ENCODE peak calls at places on chromosomes 4 and X, in eight cellular contexts. F is NCI-H2107; M is T-cell; D is activated T-helper 1 cell treated with anti-CD3 and anti-CD28 coated beads, Interleukin-12 subunit alpha, Interleukin-12 subunit beta, Interleukin-2, Interleukin-4 antibody, amounts not matched to agents 30 ng/mL and 10 ng/mL and 1 ng/mL, durations not matched to agents 14 hours and 24 hours and 36 hours; N is KG1; L is stromal cell of bone marrow; U is mammary epithelial cell; B is NAMALWA. E is an unnamed sample.

GRCh38 chr4:30828290-30828926 is 108.2 kb downstream of the PCDH7 start:
- DNase-seq in F (no peak), M (no peak), D (no peak), N (no peak), L (no peak), U (peak; percentile 67), B (no peak), E (no peak)

GRCh38 chrX:44343412-44343942 is at the start of gene EFHC2:
- DNase-seq in F (no peak), M (peak; percentile 45), D (peak; percentile 17), N (no peak), L (peak; percentile 8), U (no peak), B (peak; percentile 6), E (peak; percentile 17)

GRCh38 chr4:54276633-54277426 is 47.7 kb downstream of the PDGFRA start:
- DNase-seq in F (no peak), M (no peak), D (no peak), N (no peak), L (no peak), U (peak; percentile 16), B (no peak), E (no peak)

GRCh38 chrX:2608638-2609430 is 82.3 kb upstream of the CD99 start:
- DNase-seq in F (no peak), M (peak; percentile 81), D (peak; percentile 89), N (no peak), L (peak; percentile 56), U (peak; percentile 84), B (peak; percentile 75), E (peak; percentile 82)

GRCh38 chrX:151510203-151510602 is 53.3 kb upstream of the PASD1 start:
- DNase-seq in F (no peak), M (no peak), D (no peak), N (no peak), L (no peak), U (no peak), B (no peak), E (no peak)

GRCh38 chrX:39859991-39860861 is 237.5 kb downstream of the BCOR start:
- DNase-seq in F (no peak), M (peak; percentile 22), D (peak; percentile 79), N (no peak), L (no peak), U (peak; percentile 57), B (peak; percentile 78), E (peak; percentile 78)

GRCh38 chr4:8871417-8872401 is at the start of gene HMX1:
- DNase-seq in F (no peak), M (no peak), D (no peak), N (no peak), L (no peak), U (no peak), B (no peak), E (no peak)

GRCh38 chrX:22246620-22247019 is 26.1 kb upstream of the CBLL2 start:
- DNase-seq in F (no peak), M (no peak), D (no peak), N (no peak), L (no peak), U (peak; percentile 90), B (no peak), E (no peak)

GRCh38 chr4:7034262-7035081 is 8.7 kb upstream of the TADA2B start:
- DNase-seq in F (no peak), M (no peak), D (no peak), N (no peak), L (no peak), U (peak; percentile 9), B (no peak), E (no peak)

GRCh38 chrX:45756562-45756961 is 555.9 kb upstream of the DIPK2B start:
- DNase-seq in F (peak; percentile 8), M (no peak), D (no peak), N (no peak), L (no peak), U (no peak), B (no peak), E (no peak)

GRCh38 chr4:183078634-183079033 is 20.4 kb upstream of the WWC2 start:
- DNase-seq in F (no peak), M (no peak), D (no peak), N (no peak), L (no peak), U (no peak), B (no peak), E (no peak)

GRCh38 chrX:19064175-19064574 is 58.1 kb downstream of the ADGRG2 start:
- DNase-seq in F (no peak), M (no peak), D (no peak), N (no peak), L (no peak), U (no peak), B (no peak), E (no peak)

GRCh38 chrX:116378961-116379360 is 57.4 kb upstream of the SLC6A14 start:
- DNase-seq in F (no peak), M (no peak), D (no peak), N (no peak), L (no peak), U (peak; percentile 9), B (no peak), E (no peak)

GRCh38 chr4:751676-752075 is 46.0 kb downstream of the PCGF3 start:
- DNase-seq in F (no peak), M (no peak), D (no peak), N (no peak), L (no peak), U (no peak), B (no peak), E (no peak)

GRCh38 chrX:68571292-68572256 is 72.7 kb downstream of the YIPF6 start:
- DNase-seq in F (no peak), M (no peak), D (no peak), N (no peak), L (peak; percentile 68), U (peak; percentile 84), B (no peak), E (no peak)

GRCh38 chrX:51292421-51292820 is 40.2 kb upstream of the NUDT10 start:
- DNase-seq in F (no peak), M (no peak), D (no peak), N (no peak), L (no peak), U (no peak), B (no peak), E (no peak)

GRCh38 chr4:167883271-167883670 is 209.1 kb upstream of the ANXA10 start:
- DNase-seq in F (no peak), M (no peak), D (no peak), N (no peak), L (no peak), U (no peak), B (no peak), E (no peak)

GRCh38 chrX:140715787-140716186 is 6.2 kb downstream of the LINC00632 start:
- DNase-seq in F (no peak), M (no peak), D (no peak), N (no peak), L (no peak), U (no peak), B (no peak), E (no peak)

GRCh38 chrX:39816871-39817731 is 280.7 kb downstream of the BCOR start:
- DNase-seq in F (no peak), M (no peak), D (no peak), N (no peak), L (no peak), U (no peak), B (no peak), E (no peak)

GRCh38 chr4:52374847-52375246 is 284.3 kb downstream of the USP46 start:
- DNase-seq in F (no peak), M (no peak), D (no peak), N (no peak), L (no peak), U (no peak), B (no peak), E (no peak)